ENCODE peak calls at places on chromosomes 5 and 9, in nine cellular contexts. P is NAMALWA; J is MM.1S; H is GM18507; G is suprapubic skin; K is stimulated activated CD4-positive, alpha-beta T cell treated with anti-CD3 and anti-CD28 coated beads, Interleukin-4, amount 100 ng/mL, for 4 hours; D is fibroblast of mammary gland; N is stomach; I is CD8-positive, alpha-beta memory T cell. C is an unnamed sample.

GRCh38 chr9:103804077-103804735 is 289.9 kb upstream of the SMC2 start:
- DNase-seq in P (no peak), J (no peak), H (no peak), G (no peak), K (no peak), D (peak; percentile 25), N (no peak), I (no peak), C (no peak)

GRCh38 chr5:132621699-132622098 is 36.3 kb upstream of the IL13 start:
- DNase-seq in P (no peak), J (no peak), H (no peak), G (no peak), K (no peak), D (no peak), N (no peak), I (no peak), C (no peak)

GRCh38 chr5:170151105-170151831 is 45.6 kb downstream of the FOXI1 start:
- DNase-seq in P (no peak), J (no peak), H (no peak), G (no peak), K (no peak), D (peak; percentile 9), N (no peak), I (no peak), C (no peak)

GRCh38 chr5:108818613-108819272 is 71.0 kb downstream of the FER start:
- DNase-seq in P (no peak), J (peak; percentile 62), H (peak; percentile 11), G (no peak), K (no peak), D (peak; percentile 61), N (no peak), I (no peak), C (no peak)

GRCh38 chr9:84235516-84235915 is 105.0 kb downstream of the SLC28A3 start:
- DNase-seq in P (no peak), J (no peak), H (no peak), G (no peak), K (no peak), D (no peak), N (no peak), I (no peak), C (no peak)

GRCh38 chr9:121958530-121958929 is 134.6 kb downstream of the TTLL11 start:
- DNase-seq in P (no peak), J (no peak), H (no peak), G (no peak), K (no peak), D (peak; percentile 33), N (no peak), I (no peak), C (no peak)

GRCh38 chr5:96067251-96067650 is 105.6 kb upstream of the ELL2 start:
- DNase-seq in P (no peak), J (no peak), H (no peak), G (no peak), K (no peak), D (peak; percentile 25), N (no peak), I (no peak), C (no peak)

GRCh38 chr9:135081731-135082130 is 5.7 kb upstream of the OLFM1 start:
- DNase-seq in P (no peak), J (no peak), H (no peak), G (no peak), K (no peak), D (no peak), N (no peak), I (no peak), C (no peak)

GRCh38 chr9:90559075-90560073 is 83.2 kb downstream of the DIRAS2 start:
- DNase-seq in P (no peak), J (peak; percentile 83), H (no peak), G (no peak), K (no peak), D (no peak), N (no peak), I (no peak), C (no peak)

GRCh38 chr9:107294756-107295155 is 11.7 kb downstream of the RAD23B start:
- DNase-seq in P (no peak), J (no peak), H (no peak), G (no peak), K (no peak), D (no peak), N (no peak), I (no peak), C (no peak)

GRCh38 chr9:128304151-128304970 is 17.9 kb downstream of the TRUB2 start:
- DNase-seq in P (no peak), J (no peak), H (no peak), G (no peak), K (no peak), D (peak; percentile 21), N (no peak), I (no peak), C (no peak)

GRCh38 chr9:132156256-132156655 is 5.6 kb upstream of the NTNG2 start:
- DNase-seq in P (no peak), J (no peak), H (no peak), G (no peak), K (no peak), D (no peak), N (no peak), I (no peak), C (no peak)

GRCh38 chr9:128481561-128481960 is 23.0 kb upstream of the GLE1 start:
- DNase-seq in P (no peak), J (no peak), H (no peak), G (no peak), K (no peak), D (no peak), N (no peak), I (no peak), C (no peak)

GRCh38 chr9:75185585-75186170 is 97.4 kb downstream of the OSTF1 start:
- DNase-seq in P (peak; percentile 66), J (peak; percentile 57), H (no peak), G (no peak), K (peak; percentile 43), D (peak; percentile 32), N (peak; percentile 51), I (peak; percentile 52), C (no peak)

GRCh38 chr5:151319334-151319733 is 15.8 kb upstream of the SLC36A3 start:
- DNase-seq in P (peak; percentile 72), J (peak; percentile 62), H (peak; percentile 8), G (no peak), K (no peak), D (peak; percentile 14), N (no peak), I (no peak), C (no peak)

GRCh38 chr9:84070590-84070989 is 90.0 kb downstream of the RMI1 start:
- DNase-seq in P (no peak), J (no peak), H (no peak), G (no peak), K (no peak), D (no peak), N (no peak), I (no peak), C (no peak)

C was measured in LNCaP clone FGC.